ENCODE peak calls at places on chromosome X, in eight cellular contexts. Z, W, R, G, P, M, Q and L are unnamed samples. For H3K4me1, the result is how much of the 10 kb centered on the place peaks cover.

GRCh38 chrX:13693341-13693871 is 4.5 kb downstream of the RAB9A start:
- DNase-seq in W (no peak), M (no peak), G (no peak), Q (peak), R (no peak), P (no peak), Z (no peak), L (no peak)

GRCh38 chrX:27728291-27728690 is 79.5 kb upstream of the MAGEB10 start:
- DNase-seq in P (no peak), M (no peak), Q (no peak), G (no peak), W (no peak), R (no peak), Z (peak), L (no peak)

GRCh38 chrX:3160771-3161170 is 119.5 kb downstream of the ARSF start:
- DNase-seq in M (peak), R (no peak), W (peak), Q (no peak), G (no peak), Z (no peak), P (no peak), L (no peak)

GRCh38 chrX:118682258-118683014 is 45.0 kb upstream of the IL13RA1 start:
- DNase-seq in Q (no peak), W (no peak), M (no peak), R (no peak), Z (peak), G (no peak), P (no peak), L (no peak)

GRCh38 chrX:102765217-102765616 is 44.7 kb downstream of the GPRASP3 start:
- DNase-seq in P (no peak), M (no peak), W (no peak), Q (peak), Z (peak), R (no peak), G (no peak), L (no peak)

GRCh38 chrX:140918398-140919043 is 83.9 kb upstream of the SPANXB1 start:
- DNase-seq in W (peak), M (peak), R (no peak), Z (peak), G (no peak), P (no peak), Q (peak), L (peak)

GRCh38 chrX:13897571-13897970 is 80.7 kb upstream of the GPM6B start:
- DNase-seq in R (no peak), Q (no peak), W (no peak), M (no peak), Z (no peak), P (no peak), G (no peak), L (no peak)

GRCh38 chrX:6851140-6851539 is 296.4 kb upstream of the STS start:
- DNase-seq in M (no peak), P (no peak), R (no peak), Q (no peak), Z (no peak), G (no peak), W (no peak), L (no peak)

GRCh38 chrX:8191022-8191421 is 20.0 kb upstream of the VCX2 start:
- DNase-seq in R (peak), P (no peak), M (no peak), Q (no peak), W (no peak), Z (no peak), G (no peak), L (no peak)

GRCh38 chrX:78106651-78106986 is 2.6 kb downstream of the PGK1 start:
- DNase-seq in Q (no peak), W (no peak), R (no peak), Z (peak), M (no peak), P (no peak), G (no peak), L (no peak)

DNA sequence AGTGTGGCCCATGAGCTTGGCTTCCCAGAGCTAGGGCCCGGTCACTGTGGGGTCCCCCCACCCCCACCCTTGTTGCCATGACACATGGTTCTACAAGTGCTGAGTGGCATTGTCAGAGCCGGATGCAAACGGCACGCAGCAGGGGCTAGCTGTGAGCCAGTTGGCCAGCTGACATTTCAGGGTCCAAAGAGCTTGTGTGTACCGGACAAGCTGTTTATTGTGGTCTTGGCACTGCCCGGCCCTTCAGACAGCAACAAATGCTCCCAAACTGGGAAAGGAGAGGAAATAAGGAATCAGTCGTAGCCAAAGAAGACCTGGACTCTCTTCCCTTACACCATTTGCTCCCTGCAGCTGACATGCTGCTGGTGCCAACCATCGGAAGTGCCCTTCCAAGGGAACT is 36.8 kb downstream of the TSC22D3 start:
- DNase-seq in W (no peak), Q (no peak), Z (no peak), G (no peak), R (no peak), P (no peak), M (no peak), L (no peak)
- H3K4me1 ChIP-seq in W (under half), Q (under half), Z (under half), G (under half), R (under half), P (under half), M (under half), L (under half)

GRCh38 chrX:19864736-19865135 is 22.7 kb downstream of the SH3KBP1 start:
- DNase-seq in G (no peak), W (no peak), M (no peak), Q (no peak), R (no peak), P (no peak), Z (no peak), L (no peak)
- H3K4me1 ChIP-seq in G (under half), W (under half), M (under half), Q (under half), R (under half), P (under half), Z (under half), L (under half)

GRCh38 chrX:154061801-154062200 is 35.7 kb downstream of the MECP2 start:
- DNase-seq in G (no peak), R (no peak), P (no peak), W (no peak), Q (no peak), M (no peak), Z (no peak), L (no peak)
- H3K4me1 ChIP-seq in G (under half), R (under half), P (under half), W (under half), Q (under half), M (under half), Z (under half), L (under half)

DNA sequence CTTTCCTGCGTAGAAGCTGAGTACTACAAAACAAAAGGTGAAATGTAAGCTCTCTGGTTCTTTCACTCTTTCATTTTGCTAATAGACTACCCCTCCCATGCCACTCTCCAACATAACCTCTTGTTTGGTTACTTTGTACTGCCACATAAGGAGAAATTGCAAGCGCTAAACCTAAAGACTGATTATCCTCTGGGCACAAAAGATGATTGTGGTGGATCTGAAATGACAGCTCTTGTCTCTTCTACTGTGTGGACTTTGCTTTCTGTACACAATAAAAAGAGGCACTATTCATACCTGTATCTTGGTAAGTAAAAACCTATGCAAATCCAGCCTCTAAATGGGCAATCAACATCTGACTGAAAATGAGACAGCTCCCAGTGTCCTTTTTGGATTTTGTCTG is 5.3 kb downstream of the MBNL3 start:
- DNase-seq in R (no peak), Q (no peak), W (no peak), M (no peak), G (no peak), P (no peak), Z (no peak), L (no peak)
- H3K4me1 ChIP-seq in R (under half), Q (under half), W (under half), M (under half), G (under half), P (under half), Z (under half), L (under half)